ENCODE peak calls at places on chromosomes 4 and X, in five cellular contexts. C is astrocyte of the cerebellum, A is foreskin fibroblast, Y is A549, R is fibroblast of mammary gland. L is an unnamed sample.

GRCh38 chrX:68084765-68085164 is 348.5 kb downstream of the OPHN1 start:
- DNase-seq in Y (no peak), A (peak), C (no peak), R (peak), L (no peak)

GRCh38 chr4:99729186-99729585 is 71.6 kb upstream of the C4orf54 start:
- DNase-seq in Y (no peak), C (no peak), R (no peak), A (no peak), L (no peak)

GRCh38 chrX:155313766-155314165 is 20.6 kb downstream of the CLIC2 start:
- DNase-seq in A (no peak), C (no peak), R (peak), Y (peak), L (peak)

GRCh38 chr4:101126044-101126443 is 221.3 kb downstream of the PPP3CA start:
- DNase-seq in A (peak), Y (no peak), R (peak), C (no peak), L (peak)

GRCh38 chr4:106056914-106057313 is 161.6 kb downstream of the NPNT start:
- DNase-seq in R (no peak), Y (no peak), C (no peak), A (no peak), L (no peak)

GRCh38 chr4:3491681-3492405 is 28.7 kb downstream of the DOK7 start:
- DNase-seq in C (no peak), A (peak), R (peak), Y (no peak), L (no peak)

GRCh38 chrX:2391869-2392606 is 108.7 kb downstream of the DHRSX start:
- DNase-seq in R (peak), Y (peak), A (peak), C (peak), L (peak)

GRCh38 chr4:42646013-42646784 is 10.7 kb downstream of the ATP8A1 start:
- DNase-seq in Y (no peak), R (no peak), C (no peak), A (no peak), L (no peak)

GRCh38 chr4:118265312-118266144 is 87.3 kb downstream of the PRSS12 start:
- DNase-seq in R (no peak), A (peak), C (no peak), Y (no peak), L (no peak)

GRCh38 chr4:1721003-1721665 is at the start of the genes TACC3 and TMEM129:
- DNase-seq in R (peak), Y (peak), A (peak), C (peak), L (no peak)

GRCh38 chrX:105263171-105263570 is 42.7 kb upstream of the TEX13A start:
- DNase-seq in C (peak), A (no peak), Y (no peak), R (no peak), L (no peak)

GRCh38 chr4:2322801-2323200 is 60.9 kb upstream of the MXD4 start:
- DNase-seq in R (peak), A (peak), Y (no peak), C (no peak), L (no peak)

GRCh38 chr4:16337936-16338335 is 111.7 kb upstream of the TAPT1 start:
- DNase-seq in A (no peak), R (peak), Y (no peak), C (peak), L (no peak)

GRCh38 chrX:24231169-24231568 is 81.6 kb downstream of the ZFX start:
- DNase-seq in C (no peak), A (peak), Y (peak), R (peak), L (peak)

GRCh38 chrX:101078716-101079115 is at the start of gene TMEM35A:
- DNase-seq in C (no peak), R (peak), Y (no peak), A (peak), L (peak)

GRCh38 chr4:2942037-2942531 is 21.1 kb downstream of the NOP14 start:
- DNase-seq in Y (no peak), C (no peak), R (no peak), A (no peak), L (no peak)

GRCh38 chr4:159010563-159011260 is 92.2 kb upstream of the RAPGEF2 start:
- DNase-seq in R (peak), Y (peak), A (peak), C (peak), L (no peak)

GRCh38 chrX:149467920-149468319 is 37.2 kb downstream of the IDS start:
- DNase-seq in A (no peak), Y (no peak), C (no peak), R (no peak), L (no peak)

GRCh38 chrX:118218079-118218478 is 101.5 kb upstream of the KLHL13 start:
- DNase-seq in R (no peak), A (no peak), Y (no peak), C (no peak), L (no peak)

GRCh38 chrX:144335402-144335801 is 451.5 kb downstream of the UBE2NL start:
- DNase-seq in Y (peak), C (no peak), R (no peak), A (no peak), L (no peak)

GRCh38 chrX:38154818-38155217 is 65.9 kb downstream of the SRPX start:
- DNase-seq in C (no peak), R (peak), Y (no peak), A (no peak), L (no peak)

GRCh38 chr4:174111350-174111888 is 172.0 kb downstream of the FBXO8 start:
- DNase-seq in C (no peak), R (no peak), A (no peak), Y (no peak), L (no peak)

GRCh38 chr4:154982187-154983047 is 201.3 kb downstream of the RBM46 start:
- DNase-seq in C (peak), Y (peak), R (peak), A (peak), L (peak)

GRCh38 chrX:53223955-53224859 is 800 bp downstream of the KDM5C start:
- DNase-seq in Y (peak), R (peak), A (peak), C (peak), L (no peak)

GRCh38 chr4:13640149-13640671 is 12.7 kb upstream of the BOD1L1 start:
- DNase-seq in C (no peak), Y (peak), R (peak), A (peak), L (peak)

GRCh38 chr4:140743194-140743931 is 12.8 kb downstream of the TBC1D9 start:
- DNase-seq in R (peak), C (no peak), Y (peak), A (peak), L (no peak)
- TF ChIP-seq CTCF in R (peak), C (peak), Y (peak), A (no peak), L (peak)

DNA sequence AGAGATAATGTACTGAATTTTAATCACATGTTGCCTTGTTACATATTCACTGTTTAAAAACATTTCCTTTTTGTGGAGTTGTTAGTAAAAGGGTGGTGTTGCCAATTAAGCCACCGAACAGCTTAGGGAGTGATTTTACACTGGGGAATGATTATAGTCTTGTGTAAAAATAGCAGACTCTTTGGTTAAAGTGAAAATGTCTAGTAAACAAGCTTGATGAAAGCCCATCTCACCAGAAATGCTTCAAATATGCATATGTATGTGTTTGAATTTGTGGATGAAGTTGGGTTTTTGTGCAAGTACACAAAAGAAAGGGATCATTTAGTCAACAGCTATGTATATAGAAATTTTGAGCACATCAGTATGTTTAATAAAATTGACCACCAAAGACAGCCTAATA is 90.2 kb downstream of the CFAP299 start:
- DNase-seq in R (no peak), A (no peak), C (no peak), Y (no peak), L (no peak)
- H3K4me3 ChIP-seq in R (no peak), A (no peak), C (no peak), Y (no peak), L (no peak)

GRCh38 chrX:66728818-66729271 is 90.0 kb upstream of the EDA2R start:
- DNase-seq in R (peak), Y (peak), A (peak), C (peak), L (no peak)

DNA sequence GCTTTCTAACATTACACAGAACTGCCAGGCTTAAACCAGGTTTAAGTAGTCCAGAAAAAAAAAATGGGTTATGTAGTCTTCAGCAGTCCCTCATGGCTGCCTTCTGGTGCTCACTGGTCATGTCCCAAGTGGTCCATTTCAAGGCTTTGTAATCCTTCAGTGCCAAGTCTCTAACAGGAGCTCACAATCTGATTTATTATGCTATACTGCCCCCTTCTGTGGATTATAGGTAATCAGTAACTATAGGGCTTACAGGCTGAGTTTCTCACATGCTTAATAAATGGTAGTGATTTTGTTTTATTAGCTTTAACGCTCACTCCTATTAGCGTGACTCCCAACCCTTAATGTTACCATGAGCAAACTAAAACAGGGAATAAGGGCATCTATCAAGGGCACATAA is 92.5 kb upstream of the EDA2R start:
- DNase-seq in Y (peak), C (peak), R (peak), A (peak), L (no peak)
- TF ChIP-seq CTCF in Y (peak), C (peak), R (peak), A (peak), L (peak)

GRCh38 chr4:184289179-184289535 is 71.5 kb upstream of the ENPP6 start:
- DNase-seq in C (no peak), A (no peak), R (no peak), Y (no peak), L (no peak)

GRCh38 chr4:184286346-184286745 is 68.7 kb upstream of the ENPP6 start:
- DNase-seq in A (peak), R (no peak), C (no peak), Y (no peak), L (no peak)

GRCh38 chr4:184287697-184288255 is 70.1 kb upstream of the ENPP6 start:
- DNase-seq in C (peak), A (peak), R (peak), Y (no peak), L (peak)

GRCh38 chr4:184292465-184292867 is 74.8 kb upstream of the ENPP6 start:
- DNase-seq in Y (no peak), A (no peak), R (no peak), C (no peak), L (no peak)

GRCh38 chr4:184288451-184289178 is 70.9 kb upstream of the ENPP6 start:
- DNase-seq in C (no peak), A (no peak), Y (no peak), R (no peak), L (no peak)
- H3K4me3 ChIP-seq in C (no peak), A (no peak), Y (no peak), R (no peak), L (no peak)

GRCh38 chr4:82852751-82853053 is 38.3 kb downstream of the SEC31A start:
- DNase-seq in A (no peak), C (no peak), R (no peak), Y (peak), L (no peak)

GRCh38 chr4:82848706-82849105 is 42.2 kb downstream of the SEC31A start:
- DNase-seq in Y (no peak), A (no peak), C (no peak), R (no peak), L (no peak)

GRCh38 chr4:82851318-82851717 is 39.6 kb downstream of the SEC31A start:
- DNase-seq in A (no peak), R (no peak), Y (no peak), C (no peak), L (no peak)

GRCh38 chr4:82850684-82851083 is 40.3 kb downstream of the SEC31A start:
- DNase-seq in A (no peak), Y (no peak), R (no peak), C (no peak), L (no peak)

DNA sequence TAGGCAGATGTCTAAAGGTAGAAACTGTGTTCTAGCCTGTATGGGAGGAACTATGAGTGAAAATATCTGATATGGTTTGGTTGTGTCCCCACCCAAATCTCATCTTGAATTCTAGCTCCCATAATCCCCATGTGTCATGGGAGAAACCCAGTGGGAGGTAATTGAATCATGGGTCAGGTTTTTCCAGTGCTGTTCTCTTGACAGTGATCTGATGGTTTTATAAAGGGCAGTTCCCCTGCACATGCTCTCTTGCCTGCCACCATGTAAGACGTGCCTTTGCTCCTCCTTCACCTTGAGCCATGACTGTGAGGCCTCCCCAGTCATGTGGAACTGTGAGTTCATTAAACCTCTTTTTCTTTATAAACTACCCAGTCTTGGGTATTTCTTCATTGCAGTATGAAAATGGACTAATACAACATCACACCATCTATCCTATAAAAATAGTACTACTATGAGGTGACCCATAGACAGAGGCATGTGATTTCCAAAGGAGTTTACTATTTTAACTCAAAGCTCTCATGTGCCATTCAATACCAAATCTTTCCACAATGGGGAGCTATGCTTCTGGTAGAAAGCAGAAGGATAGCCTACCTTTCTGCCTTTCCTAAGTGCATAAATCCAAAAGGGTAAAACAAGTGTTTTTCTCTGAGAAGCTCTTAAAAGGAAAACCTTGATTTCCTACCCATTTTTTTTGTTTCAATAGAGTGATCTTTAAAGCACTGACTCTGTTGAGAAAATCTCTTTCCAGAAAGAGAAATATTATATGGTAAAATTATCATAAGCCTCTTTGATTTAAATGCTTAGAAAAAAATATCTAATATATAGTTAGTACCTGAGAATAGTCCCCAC is 38.8 kb downstream of the SEC31A start:
- DNase-seq in C (peak), A (peak), Y (peak), R (peak), L (peak)
- TF ChIP-seq CTCF in C (peak), A (peak), Y (peak), R (peak), L (peak)

GRCh38 chr4:127634181-127634580 is 1.4 kb downstream of the INTU start:
- DNase-seq in A (peak), R (peak), Y (no peak), C (no peak), L (peak)
- H3K4me3 ChIP-seq in A (no peak), R (no peak), Y (no peak), C (no peak), L (no peak)

GRCh38 chr4:54428940-54429339 is 199.8 kb downstream of the PDGFRA start:
- DNase-seq in R (no peak), A (no peak), Y (no peak), C (no peak), L (no peak)

GRCh38 chr4:54427826-54428225 is 198.7 kb downstream of the PDGFRA start:
- DNase-seq in C (no peak), A (no peak), Y (no peak), R (no peak), L (no peak)

DNA sequence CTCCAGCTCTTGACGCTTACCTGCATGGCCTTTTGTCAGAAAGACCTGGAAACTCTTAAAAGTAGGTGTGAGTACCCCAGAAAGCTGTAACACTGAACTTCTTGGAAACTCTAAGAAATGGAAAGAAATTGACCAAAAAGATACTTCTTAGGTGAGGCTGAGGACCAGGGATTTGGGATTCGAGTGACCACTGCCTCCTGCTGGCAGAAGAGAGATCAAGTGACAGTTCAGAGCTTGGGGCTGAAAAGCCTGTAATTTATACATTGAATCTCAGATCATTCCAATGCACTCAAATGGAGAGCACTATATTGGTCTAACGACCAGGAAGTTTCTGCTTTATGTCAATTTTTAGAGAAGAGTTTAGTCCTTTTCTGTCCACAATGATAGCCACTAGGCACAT is 204.6 kb downstream of the PDGFRA start:
- DNase-seq in A (peak), C (no peak), R (peak), Y (peak), L (no peak)
- TF ChIP-seq CTCF in A (peak), C (peak), R (peak), Y (no peak), L (peak)

DNA sequence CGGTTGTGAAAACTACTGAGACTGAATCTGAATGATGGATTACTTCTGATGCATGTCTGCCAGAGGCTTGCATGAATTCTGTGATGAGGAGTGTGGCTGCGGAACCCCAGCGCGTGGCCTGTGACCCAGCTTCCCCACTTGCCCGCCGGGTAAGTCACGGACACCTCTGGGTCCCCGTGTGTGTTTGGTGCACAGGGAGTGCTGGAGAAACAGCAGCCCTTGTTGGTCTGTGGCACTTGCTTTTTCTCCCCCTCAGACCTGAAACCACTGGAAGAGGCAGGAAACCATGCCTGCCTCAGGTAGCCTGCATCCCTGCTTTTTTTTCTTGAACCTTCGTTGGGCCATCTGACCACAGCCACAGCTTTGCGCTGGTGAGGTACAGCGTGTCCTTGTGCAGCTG is 51.9 kb upstream of the TADA2B start:
- DNase-seq in R (no peak), Y (no peak), A (no peak), C (no peak), L (no peak)
- H3K4me3 ChIP-seq in R (peak), Y (no peak), A (peak), C (peak), L (no peak)

DNA sequence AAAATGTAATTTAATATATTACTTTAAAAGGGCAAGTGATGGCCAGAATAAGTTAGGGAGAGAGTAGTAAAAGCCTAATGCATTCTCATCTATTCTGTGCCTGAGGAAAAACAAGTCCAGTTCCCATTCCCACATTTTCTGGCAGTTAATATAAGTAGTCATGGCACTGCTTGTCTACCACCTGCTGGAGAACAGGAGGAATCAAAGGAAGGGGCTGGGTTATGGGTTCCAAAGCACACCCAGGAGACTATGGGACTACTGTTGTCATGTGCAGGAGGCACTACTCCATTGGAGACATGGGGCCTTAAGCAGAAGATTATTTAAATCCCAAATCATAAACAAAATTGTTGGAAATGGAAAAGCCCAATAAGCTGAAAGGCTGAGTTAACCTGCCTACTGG is 2618.6 kb downstream of the ARAP2 start:
- DNase-seq in Y (peak), C (no peak), R (no peak), A (peak), L (no peak)
- TF ChIP-seq CTCF in Y (no peak), C (no peak), R (no peak), A (no peak), L (peak)

GRCh38 chrX:153766871-153767673 is 3.0 kb downstream of the PLXNB3 start:
- DNase-seq in Y (no peak), A (no peak), R (no peak), C (no peak), L (no peak)

GRCh38 chrX:153766098-153766817 is 2.2 kb downstream of the PLXNB3 start:
- DNase-seq in C (peak), Y (peak), A (peak), R (peak), L (peak)

GRCh38 chrX:153763989-153764755 is at the start of gene PLXNB3:
- DNase-seq in R (peak), Y (peak), A (peak), C (peak), L (peak)

GRCh38 chrX:153764786-153765137 is 713 bp downstream of the PLXNB3 start:
- DNase-seq in A (no peak), Y (no peak), C (no peak), R (no peak), L (no peak)

GRCh38 chrX:153765138-153766079 is 1.4 kb downstream of the PLXNB3 start:
- DNase-seq in A (peak), R (no peak), Y (no peak), C (no peak), L (no peak)
- H3K4me3 ChIP-seq in A (peak), R (peak), Y (no peak), C (peak), L (peak)

L was measured in retinal pigment epithelial cell.